ENCODE peak calls at places on chromosomes 5 and 9, in seven cellular contexts. One of them, this sample, is unnamed.

GRCh38 chr5:139982975-139983240 is 60.2 kb downstream of the NRG2 start:
- DNase-seq in endothelial cell: no peak
- DNase-seq in heart left ventricle: no peak
- DNase-seq in RWPE1: no peak
- DNase-seq in transverse colon: no peak
- DNase-seq in fibroblast of mammary gland: no peak
- DNase-seq in GM12865: no peak
- DNase-seq in this sample: no peak

GRCh38 chr5:1541662-1542008 is 17.9 kb upstream of the LPCAT1 start:
- DNase-seq in endothelial cell: no peak
- DNase-seq in heart left ventricle: no peak
- DNase-seq in RWPE1: no peak
- DNase-seq in transverse colon: no peak
- DNase-seq in fibroblast of mammary gland: no peak
- DNase-seq in GM12865: no peak
- DNase-seq in this sample: no peak

GRCh38 chr5:119453045-119453383 is 717 bp downstream of the HSD17B4 start:
- DNase-seq in endothelial cell: no peak
- DNase-seq in heart left ventricle: no peak
- DNase-seq in RWPE1: peak; percentile 27
- DNase-seq in transverse colon: peak; percentile 36
- DNase-seq in fibroblast of mammary gland: peak; percentile 44
- DNase-seq in GM12865: peak; percentile 17
- DNase-seq in this sample: peak; percentile 28

GRCh38 chr9:106846847-106847246 is 16.1 kb upstream of the ZNF462 start:
- DNase-seq in endothelial cell: no peak
- DNase-seq in heart left ventricle: no peak
- DNase-seq in RWPE1: peak; percentile 89
- DNase-seq in transverse colon: no peak
- DNase-seq in fibroblast of mammary gland: peak; percentile 67
- DNase-seq in GM12865: no peak
- DNase-seq in this sample: no peak

GRCh38 chr9:129258124-129258822 is 80.2 kb upstream of the IER5L start:
- DNase-seq in endothelial cell: peak; percentile 96
- DNase-seq in heart left ventricle: peak; percentile 93
- DNase-seq in RWPE1: peak; percentile 100
- DNase-seq in transverse colon: peak; percentile 81
- DNase-seq in fibroblast of mammary gland: peak; percentile 86
- DNase-seq in GM12865: peak; percentile 81
- DNase-seq in this sample: peak; percentile 92

GRCh38 chr9:110591526-110591925 is 12.0 kb upstream of the SVEP1 start:
- DNase-seq in endothelial cell: no peak
- DNase-seq in heart left ventricle: no peak
- DNase-seq in RWPE1: no peak
- DNase-seq in transverse colon: no peak
- DNase-seq in fibroblast of mammary gland: no peak
- DNase-seq in GM12865: no peak
- DNase-seq in this sample: no peak

GRCh38 chr9:61666849-61667371 is 477.1 kb downstream of the SPATA31A7 start:
- DNase-seq in endothelial cell: no peak
- DNase-seq in heart left ventricle: no peak
- DNase-seq in RWPE1: no peak
- DNase-seq in transverse colon: peak; percentile 2
- DNase-seq in fibroblast of mammary gland: no peak
- DNase-seq in GM12865: no peak
- DNase-seq in this sample: no peak

GRCh38 chr5:131260895-131261294 is 3.0 kb upstream of the CDC42SE2 start:
- DNase-seq in endothelial cell: no peak
- DNase-seq in heart left ventricle: no peak
- DNase-seq in RWPE1: no peak
- DNase-seq in transverse colon: no peak
- DNase-seq in fibroblast of mammary gland: peak; percentile 47
- DNase-seq in GM12865: no peak
- DNase-seq in this sample: no peak

GRCh38 chr9:89635007-89635742 is 30.4 kb downstream of the GADD45G start:
- DNase-seq in endothelial cell: no peak
- DNase-seq in heart left ventricle: no peak
- DNase-seq in RWPE1: peak; percentile 89
- DNase-seq in transverse colon: no peak
- DNase-seq in fibroblast of mammary gland: peak; percentile 76
- DNase-seq in GM12865: no peak
- DNase-seq in this sample: no peak

GRCh38 chr5:176542135-176542595 is 5.0 kb upstream of the RNF44 start:
- DNase-seq in endothelial cell: no peak
- DNase-seq in heart left ventricle: no peak
- DNase-seq in RWPE1: no peak
- DNase-seq in transverse colon: peak; percentile 82
- DNase-seq in fibroblast of mammary gland: no peak
- DNase-seq in GM12865: peak; percentile 55
- DNase-seq in this sample: no peak

GRCh38 chr9:135456436-135457104 is 23.0 kb upstream of the PPP1R26 start:
- DNase-seq in endothelial cell: no peak
- DNase-seq in heart left ventricle: no peak
- DNase-seq in RWPE1: no peak
- DNase-seq in transverse colon: no peak
- DNase-seq in fibroblast of mammary gland: no peak
- DNase-seq in GM12865: no peak
- DNase-seq in this sample: no peak
- TF ChIP-seq CTCF in endothelial cell: no peak
- TF ChIP-seq CTCF in heart left ventricle: no peak
- TF ChIP-seq CTCF in RWPE1: no peak
- TF ChIP-seq CTCF in transverse colon: no peak
- TF ChIP-seq CTCF in fibroblast of mammary gland: no peak
- TF ChIP-seq CTCF in GM12865: no peak
- TF ChIP-seq CTCF in this sample: no peak

GRCh38 chr9:113306566-113306965 is 3.4 kb upstream of the RNF183 start:
- DNase-seq in endothelial cell: no peak
- DNase-seq in heart left ventricle: no peak
- DNase-seq in RWPE1: no peak
- DNase-seq in transverse colon: no peak
- DNase-seq in fibroblast of mammary gland: no peak
- DNase-seq in GM12865: no peak
- DNase-seq in this sample: no peak

GRCh38 chr9:113313276-113313675 is 10.1 kb upstream of the RNF183 start:
- DNase-seq in endothelial cell: no peak
- DNase-seq in heart left ventricle: no peak
- DNase-seq in RWPE1: no peak
- DNase-seq in transverse colon: no peak
- DNase-seq in fibroblast of mammary gland: no peak
- DNase-seq in GM12865: no peak
- DNase-seq in this sample: no peak

GRCh38 chr9:113307401-113307975 is 4.3 kb upstream of the RNF183 start:
- DNase-seq in endothelial cell: no peak
- DNase-seq in heart left ventricle: no peak
- DNase-seq in RWPE1: no peak
- DNase-seq in transverse colon: no peak
- DNase-seq in fibroblast of mammary gland: no peak
- DNase-seq in GM12865: no peak
- DNase-seq in this sample: no peak

GRCh38 chr9:113310538-113310937 is 7.4 kb upstream of the RNF183 start:
- DNase-seq in endothelial cell: no peak
- DNase-seq in heart left ventricle: no peak
- DNase-seq in RWPE1: no peak
- DNase-seq in transverse colon: no peak
- DNase-seq in fibroblast of mammary gland: no peak
- DNase-seq in GM12865: no peak
- DNase-seq in this sample: no peak

DNA sequence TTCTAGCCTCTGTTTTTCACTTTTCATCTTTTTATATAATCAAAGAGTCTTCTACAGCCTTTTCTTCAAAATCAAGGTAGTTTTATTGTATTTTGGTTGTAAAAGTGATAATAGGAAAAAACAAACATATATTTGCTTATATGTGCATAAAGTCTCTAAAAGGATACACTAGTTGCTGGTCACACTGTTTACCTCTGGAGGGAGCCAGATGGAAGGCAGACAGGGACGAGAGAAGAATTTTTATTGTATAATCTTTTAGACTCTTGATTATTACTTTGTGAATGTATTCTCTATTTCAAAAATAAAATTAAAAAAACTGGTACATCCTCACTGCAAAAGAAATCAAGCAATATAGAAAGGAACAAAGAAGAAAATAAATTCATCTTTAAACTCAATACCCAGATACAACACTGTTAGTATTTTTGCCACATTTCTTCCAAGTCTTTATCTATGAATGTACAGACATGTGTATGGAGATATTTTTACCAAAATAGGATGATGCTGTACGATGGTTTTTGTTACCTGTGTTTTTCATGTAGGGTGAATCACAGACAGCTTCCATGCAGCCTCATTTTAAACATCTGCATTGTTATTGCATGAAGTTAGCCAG is 6.1 kb upstream of the RNF183 start:
- DNase-seq in endothelial cell: no peak
- DNase-seq in heart left ventricle: no peak
- DNase-seq in RWPE1: peak; percentile 68
- DNase-seq in transverse colon: peak; percentile 41
- DNase-seq in fibroblast of mammary gland: peak; percentile 57
- DNase-seq in GM12865: peak; percentile 46
- DNase-seq in this sample: peak; percentile 60
- TF ChIP-seq CTCF in endothelial cell: peak; percentile 19
- TF ChIP-seq CTCF in heart left ventricle: peak; percentile 68
- TF ChIP-seq CTCF in RWPE1: peak; percentile 95
- TF ChIP-seq CTCF in transverse colon: peak; percentile 69
- TF ChIP-seq CTCF in fibroblast of mammary gland: peak; percentile 90
- TF ChIP-seq CTCF in GM12865: peak; percentile 48
- TF ChIP-seq CTCF in this sample: peak; percentile 73

GRCh38 chr5:90807483-90807882 is 248.9 kb downstream of the ADGRV1 start:
- DNase-seq in endothelial cell: no peak
- DNase-seq in heart left ventricle: peak; percentile 26
- DNase-seq in RWPE1: no peak
- DNase-seq in transverse colon: no peak
- DNase-seq in fibroblast of mammary gland: no peak
- DNase-seq in GM12865: no peak
- DNase-seq in this sample: no peak

GRCh38 chr5:90802695-90803317 is 244.2 kb downstream of the ADGRV1 start:
- DNase-seq in endothelial cell: peak; percentile 35
- DNase-seq in heart left ventricle: no peak
- DNase-seq in RWPE1: peak; percentile 72
- DNase-seq in transverse colon: peak; percentile 21
- DNase-seq in fibroblast of mammary gland: peak; percentile 43
- DNase-seq in GM12865: peak; percentile 50
- DNase-seq in this sample: peak; percentile 45

GRCh38 chr5:90803891-90804290 is 245.3 kb downstream of the ADGRV1 start:
- DNase-seq in endothelial cell: no peak
- DNase-seq in heart left ventricle: no peak
- DNase-seq in RWPE1: no peak
- DNase-seq in transverse colon: no peak
- DNase-seq in fibroblast of mammary gland: peak; percentile 39
- DNase-seq in GM12865: no peak
- DNase-seq in this sample: no peak

GRCh38 chr5:90803376-90803775 is 244.8 kb downstream of the ADGRV1 start:
- DNase-seq in endothelial cell: no peak
- DNase-seq in heart left ventricle: no peak
- DNase-seq in RWPE1: no peak
- DNase-seq in transverse colon: no peak
- DNase-seq in fibroblast of mammary gland: no peak
- DNase-seq in GM12865: no peak
- DNase-seq in this sample: no peak
- TF ChIP-seq CTCF in endothelial cell: no peak
- TF ChIP-seq CTCF in heart left ventricle: no peak
- TF ChIP-seq CTCF in RWPE1: no peak
- TF ChIP-seq CTCF in transverse colon: no peak
- TF ChIP-seq CTCF in fibroblast of mammary gland: no peak
- TF ChIP-seq CTCF in GM12865: no peak
- TF ChIP-seq CTCF in this sample: no peak

GRCh38 chr5:166341708-166342329 is 1949.6 kb upstream of the WWC1 start:
- DNase-seq in endothelial cell: no peak
- DNase-seq in heart left ventricle: no peak
- DNase-seq in RWPE1: no peak
- DNase-seq in transverse colon: no peak
- DNase-seq in fibroblast of mammary gland: no peak
- DNase-seq in GM12865: no peak
- DNase-seq in this sample: no peak
- TF ChIP-seq CTCF in endothelial cell: peak; percentile 59
- TF ChIP-seq CTCF in heart left ventricle: no peak
- TF ChIP-seq CTCF in RWPE1: no peak
- TF ChIP-seq CTCF in transverse colon: no peak
- TF ChIP-seq CTCF in fibroblast of mammary gland: peak; percentile 13
- TF ChIP-seq CTCF in GM12865: peak; percentile 6
- TF ChIP-seq CTCF in this sample: no peak

GRCh38 chr9:121752929-121753328 is 101.5 kb downstream of the DAB2IP start:
- DNase-seq in endothelial cell: no peak
- DNase-seq in heart left ventricle: no peak
- DNase-seq in RWPE1: no peak
- DNase-seq in transverse colon: no peak
- DNase-seq in fibroblast of mammary gland: no peak
- DNase-seq in GM12865: no peak
- DNase-seq in this sample: no peak
- TF ChIP-seq CTCF in endothelial cell: no peak
- TF ChIP-seq CTCF in heart left ventricle: no peak
- TF ChIP-seq CTCF in RWPE1: no peak
- TF ChIP-seq CTCF in transverse colon: no peak
- TF ChIP-seq CTCF in fibroblast of mammary gland: no peak
- TF ChIP-seq CTCF in GM12865: no peak
- TF ChIP-seq CTCF in this sample: no peak

This sample was measured in GM13977.